ENCODE peak calls at places on chromosomes 11 and 22, in seven cellular contexts. K is neural progenitor cell, H is GM23248, P is endodermal cell, R is neuronal stem cell, Y is MM.1S, D is PC-3. Q is an unnamed sample.

GRCh38 chr11:75547617-75548054 is 14.4 kb upstream of the SERPINH1 start:
- DNase-seq in Y (peak; percentile 33), K (peak; percentile 88), P (peak; percentile 92), H (peak; percentile 81), D (peak; percentile 82), R (peak; percentile 82), Q (no peak)

GRCh38 chr22:30382340-30382739 is 4.9 kb downstream of the RNF215 start:
- DNase-seq in K (no peak), Y (no peak), D (no peak), P (no peak), H (no peak), R (no peak), Q (no peak)

GRCh38 chr11:69126286-69126685 is 29.4 kb upstream of the SMIM38 start:
- DNase-seq in Y (no peak), H (no peak), P (peak; percentile 35), R (no peak), K (no peak), D (no peak), Q (no peak)

GRCh38 chr11:128476729-128477128 is 110.6 kb downstream of the ETS1 start:
- DNase-seq in K (no peak), Y (no peak), P (no peak), R (no peak), D (no peak), H (no peak), Q (no peak)

GRCh38 chr11:8913961-8914660 is 3.1 kb downstream of the AKIP1 start:
- DNase-seq in H (peak; percentile 59), Y (peak; percentile 62), R (peak; percentile 27), K (peak; percentile 64), D (peak; percentile 41), P (peak; percentile 87), Q (no peak)

GRCh38 chr11:74773481-74773880 is 24.8 kb downstream of the RNF169 start:
- DNase-seq in P (no peak), Y (no peak), H (peak; percentile 33), K (no peak), R (no peak), D (no peak), Q (no peak)

GRCh38 chr11:18105086-18105801 is 638 bp downstream of the SAAL1 start:
- DNase-seq in Y (no peak), H (no peak), R (no peak), P (no peak), K (no peak), D (no peak), Q (no peak)

GRCh38 chr11:112942966-112943643 is 18.1 kb upstream of the NCAM1 start:
- DNase-seq in D (no peak), H (no peak), P (no peak), R (no peak), Y (no peak), K (no peak), Q (no peak)

GRCh38 chr22:41768420-41768819 is 32.1 kb upstream of the CCDC134 start:
- DNase-seq in Y (no peak), H (peak; percentile 36), D (peak; percentile 25), P (no peak), R (no peak), K (no peak), Q (no peak)

GRCh38 chr11:57315491-57315890 is 9.3 kb downstream of the TNKS1BP1 start:
- DNase-seq in P (peak; percentile 80), H (no peak), Y (no peak), D (no peak), R (no peak), K (no peak), Q (no peak)

GRCh38 chr11:105244157-105244820 is 104.7 kb upstream of the CARD18 start:
- DNase-seq in R (no peak), Y (peak; percentile 90), K (no peak), D (peak; percentile 92), P (no peak), H (peak; percentile 93), Q (no peak)

GRCh38 chr22:41943661-41944209 is 3.2 kb downstream of the CENPM start:
- DNase-seq in Y (no peak), R (no peak), H (peak; percentile 69), K (no peak), D (peak; percentile 21), P (no peak), Q (no peak)

GRCh38 chr11:20559523-20560300 is 39.7 kb upstream of the SLC6A5 start:
- DNase-seq in K (no peak), R (no peak), H (no peak), Y (no peak), D (no peak), P (no peak), Q (no peak)

GRCh38 chr11:62546244-62546936 is at the start of gene AHNAK:
- DNase-seq in D (peak; percentile 75), P (peak; percentile 90), K (peak; percentile 86), H (peak; percentile 90), R (peak; percentile 61), Y (peak; percentile 48), Q (no peak)

GRCh38 chr11:3126207-3126865 is 38.8 kb downstream of the OSBPL5 start:
- DNase-seq in K (no peak), H (no peak), D (peak; percentile 90), R (no peak), Y (no peak), P (peak; percentile 31), Q (no peak)
- H3K4me3 ChIP-seq in K (no peak overlapping the region), H (no peak overlapping the region), D (peak overlapping the region; percentile 73), R (no peak overlapping the region), Y (no peak overlapping the region), P (no peak overlapping the region), Q (no peak overlapping the region)

GRCh38 chr22:49020314-49020713 is 807.4 kb downstream of the BRD1 start:
- DNase-seq in K (no peak), R (no peak), D (no peak), P (peak; percentile 21), Y (no peak), H (no peak), Q (no peak)

GRCh38 chr22:49017769-49018330 is 809.8 kb downstream of the BRD1 start:
- DNase-seq in Y (no peak), K (no peak), D (no peak), H (no peak), R (no peak), P (peak; percentile 37), Q (no peak)

GRCh38 chr22:49019737-49020136 is 807.9 kb downstream of the BRD1 start:
- DNase-seq in H (no peak), Y (no peak), K (no peak), P (peak; percentile 34), R (no peak), D (no peak), Q (no peak)

GRCh38 chr22:49016909-49017768 is 810.5 kb downstream of the BRD1 start:
- DNase-seq in D (no peak), R (no peak), Y (no peak), H (no peak), P (peak; percentile 37), K (no peak), Q (no peak)

DNA sequence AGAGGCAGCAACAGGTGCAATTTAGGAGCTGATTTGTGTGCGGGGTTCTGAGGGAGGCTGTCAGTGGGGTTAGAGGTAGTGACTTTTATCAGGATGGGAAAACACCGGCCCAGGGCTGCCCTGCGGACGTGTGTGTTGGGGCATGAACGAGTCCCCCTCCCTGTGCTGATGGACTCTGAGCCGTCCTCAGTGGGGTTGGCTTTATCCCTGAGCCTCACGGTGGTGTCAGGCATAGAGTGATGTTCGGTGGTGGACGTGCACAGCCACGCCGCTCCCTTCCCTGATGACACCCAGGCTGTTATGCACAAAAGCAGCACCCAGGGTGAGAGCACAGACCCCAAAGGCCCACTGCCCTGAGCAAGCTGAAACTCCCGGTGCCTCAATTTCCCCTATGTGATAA is 809.1 kb downstream of the BRD1 start:
- DNase-seq in R (no peak), P (peak; percentile 33), H (no peak), D (no peak), Y (no peak), K (no peak), Q (no peak)
- H3K27ac ChIP-seq in R (no peak overlapping the region), P (no peak overlapping the region), H (no peak overlapping the region), D (no peak overlapping the region), Y (no peak overlapping the region), K (no peak overlapping the region), Q (no peak overlapping the region)

DNA sequence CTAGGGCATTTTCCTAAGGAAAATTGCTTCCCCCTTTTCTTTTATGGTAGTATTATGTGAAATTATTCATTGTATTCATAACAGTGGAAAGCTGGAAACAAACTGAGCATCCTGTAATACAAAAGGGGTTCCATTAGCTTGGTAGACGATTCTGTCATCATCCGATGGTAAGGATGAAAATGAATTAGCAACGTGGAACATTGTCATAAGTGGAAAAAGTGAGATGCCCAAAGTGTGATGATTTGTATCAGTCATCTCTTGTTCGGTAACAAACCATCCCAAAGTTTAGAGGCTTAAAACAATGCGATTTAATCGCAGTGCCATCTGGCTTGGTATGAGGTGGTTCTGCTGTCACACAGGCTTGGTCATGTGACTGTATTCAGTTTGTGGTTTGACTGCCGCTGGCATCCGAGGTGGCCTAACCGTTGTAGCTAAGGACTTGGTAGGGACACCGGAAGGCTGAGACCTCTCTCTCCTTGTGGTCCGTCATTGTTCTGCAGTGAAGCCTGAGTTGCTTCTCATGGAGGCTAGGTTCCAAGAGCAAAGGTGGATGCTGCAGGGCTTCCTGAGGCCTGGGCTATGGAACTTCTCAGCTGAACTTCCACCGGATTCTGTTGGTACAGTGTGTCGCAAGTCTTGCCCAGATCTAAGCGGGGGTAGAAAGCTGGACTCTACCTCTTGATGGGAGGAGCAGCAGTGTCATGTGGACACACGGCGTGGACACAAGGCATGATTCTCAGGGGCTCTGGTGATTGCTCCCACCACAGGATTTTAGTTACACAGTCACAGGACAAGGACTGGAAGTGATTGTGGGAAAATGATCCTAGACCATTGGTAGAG is 36.2 kb downstream of the BCR start:
- DNase-seq in Y (no peak), K (no peak), R (no peak), H (no peak), P (no peak), D (no peak), Q (no peak)
- H3K9ac ChIP-seq in Y (no peak overlapping the region), K (no peak overlapping the region), R (no peak overlapping the region), H (no peak overlapping the region), P (no peak overlapping the region), D (no peak overlapping the region), Q (no peak overlapping the region)

GRCh38 chr11:1559103-1559951 is 12.7 kb downstream of the DUSP8 start:
- DNase-seq in D (peak; percentile 92), K (peak; percentile 63), P (peak; percentile 82), R (no peak), H (peak; percentile 89), Y (no peak), Q (no peak)
- H3K4me3 ChIP-seq in D (peak overlapping the region; percentile 63), K (no peak overlapping the region), P (no peak overlapping the region), R (no peak overlapping the region), H (no peak overlapping the region), Y (no peak overlapping the region), Q (no peak overlapping the region)